ENCODE peak calls at places on chromosomes 12 and 14, in five cellular contexts. S, B, O, A and Z are unnamed samples.

GRCh38 chr12:113097716-113098427 is 37.7 kb downstream of the RASAL1 start:
- DNase-seq in S (peak; percentile 44), B (no peak), O (no peak), A (no peak), Z (no peak)

GRCh38 chr12:132560831-132561783 is 49.3 kb downstream of the LRCOL1 start:
- DNase-seq in S (no peak), B (peak; percentile 82), O (peak; percentile 24), A (peak; percentile 48), Z (peak; percentile 50)

GRCh38 chr12:127209318-127209717 is 1057.7 kb upstream of the TMEM132C start:
- DNase-seq in S (no peak), B (no peak), O (no peak), A (no peak), Z (no peak)

GRCh38 chr14:54420478-54421116 is 20.6 kb downstream of the CNIH1 start:
- DNase-seq in S (peak; percentile 47), B (no peak), O (peak; percentile 51), A (no peak), Z (no peak)

GRCh38 chr14:79855789-79856188 is 355.5 kb downstream of the DIO2 start:
- DNase-seq in S (no peak), B (no peak), O (no peak), A (no peak), Z (no peak)

GRCh38 chr14:33432407-33433023 is 493.8 kb downstream of the NPAS3 start:
- DNase-seq in S (peak; percentile 24), B (no peak), O (peak; percentile 41), A (no peak), Z (no peak)

GRCh38 chr12:12946686-12947355 is 5.1 kb downstream of the GPRC5D start:
- DNase-seq in S (no peak), B (no peak), O (peak; percentile 63), A (no peak), Z (no peak)

GRCh38 chr14:75826599-75826998 is 155.2 kb downstream of the TGFB3 start:
- DNase-seq in S (no peak), B (no peak), O (peak; percentile 31), A (no peak), Z (no peak)

GRCh38 chr12:3473171-3473570 is 17.8 kb upstream of the PRMT8 start:
- DNase-seq in S (no peak), B (no peak), O (no peak), A (no peak), Z (no peak)

GRCh38 chr12:64526859-64527258 is 74.9 kb downstream of the TBK1 start:
- DNase-seq in S (no peak), B (no peak), O (peak; percentile 59), A (no peak), Z (no peak)

GRCh38 chr12:30719060-30719459 is 23.4 kb upstream of the IPO8 start:
- DNase-seq in S (no peak), B (no peak), O (peak; percentile 87), A (no peak), Z (no peak)

GRCh38 chr14:34711808-34712712 is 2.3 kb downstream of the CFL2 start:
- DNase-seq in S (no peak), B (no peak), O (no peak), A (no peak), Z (no peak)

GRCh38 chr12:50317198-50317597 is 33.9 kb upstream of the LIMA1 start:
- DNase-seq in S (no peak), B (no peak), O (peak; percentile 32), A (no peak), Z (no peak)

GRCh38 chr14:100306256-100306505 is at the start of gene SLC25A29:
- DNase-seq in S (no peak), B (no peak), O (no peak), A (no peak), Z (no peak)

GRCh38 chr14:65019944-65020566 is 33.4 kb downstream of the FNTB start:
- DNase-seq in S (peak; percentile 60), B (peak; percentile 78), O (peak; percentile 84), A (no peak), Z (no peak)

GRCh38 chr14:20692111-20692751 is 3.7 kb downstream of the ANG start:
- DNase-seq in S (no peak), B (no peak), O (no peak), A (no peak), Z (no peak)

GRCh38 chr14:75720828-75721227 is 59.8 kb downstream of the TTLL5 start:
- DNase-seq in S (peak; percentile 44), B (no peak), O (peak; percentile 69), A (no peak), Z (peak; percentile 50)

GRCh38 chr12:6965714-6966113 is 4.8 kb downstream of the PHB2 start:
- DNase-seq in S (no peak), B (peak; percentile 1), O (no peak), A (no peak), Z (no peak)

GRCh38 chr14:33229269-33229924 is 290.7 kb downstream of the NPAS3 start:
- DNase-seq in S (no peak), B (no peak), O (peak; percentile 5), A (no peak), Z (no peak)

GRCh38 chr12:49019120-49019430 is 499 bp upstream of the PRKAG1 start:
- DNase-seq in S (no peak), B (no peak), O (peak; percentile 15), A (no peak), Z (no peak)

GRCh38 chr12:11584213-11584855 is 65.1 kb upstream of the ETV6 start:
- DNase-seq in S (no peak), B (no peak), O (peak; percentile 54), A (no peak), Z (no peak)

GRCh38 chr12:43760396-43760795 is 1.6 kb downstream of the IRAK4 start:
- DNase-seq in S (no peak), B (no peak), O (no peak), A (no peak), Z (no peak)

GRCh38 chr12:43761535-43761934 is 2.8 kb downstream of the IRAK4 start:
- DNase-seq in S (no peak), B (no peak), O (no peak), A (no peak), Z (no peak)

GRCh38 chr12:43758247-43758727 is 303 bp downstream of the PUS7L start:
- DNase-seq in S (no peak), B (no peak), O (peak; percentile 24), A (no peak), Z (peak; percentile 47)

GRCh38 chr12:43762596-43762995 is 3.8 kb downstream of the IRAK4 start:
- DNase-seq in S (no peak), B (no peak), O (no peak), A (no peak), Z (no peak)

DNA sequence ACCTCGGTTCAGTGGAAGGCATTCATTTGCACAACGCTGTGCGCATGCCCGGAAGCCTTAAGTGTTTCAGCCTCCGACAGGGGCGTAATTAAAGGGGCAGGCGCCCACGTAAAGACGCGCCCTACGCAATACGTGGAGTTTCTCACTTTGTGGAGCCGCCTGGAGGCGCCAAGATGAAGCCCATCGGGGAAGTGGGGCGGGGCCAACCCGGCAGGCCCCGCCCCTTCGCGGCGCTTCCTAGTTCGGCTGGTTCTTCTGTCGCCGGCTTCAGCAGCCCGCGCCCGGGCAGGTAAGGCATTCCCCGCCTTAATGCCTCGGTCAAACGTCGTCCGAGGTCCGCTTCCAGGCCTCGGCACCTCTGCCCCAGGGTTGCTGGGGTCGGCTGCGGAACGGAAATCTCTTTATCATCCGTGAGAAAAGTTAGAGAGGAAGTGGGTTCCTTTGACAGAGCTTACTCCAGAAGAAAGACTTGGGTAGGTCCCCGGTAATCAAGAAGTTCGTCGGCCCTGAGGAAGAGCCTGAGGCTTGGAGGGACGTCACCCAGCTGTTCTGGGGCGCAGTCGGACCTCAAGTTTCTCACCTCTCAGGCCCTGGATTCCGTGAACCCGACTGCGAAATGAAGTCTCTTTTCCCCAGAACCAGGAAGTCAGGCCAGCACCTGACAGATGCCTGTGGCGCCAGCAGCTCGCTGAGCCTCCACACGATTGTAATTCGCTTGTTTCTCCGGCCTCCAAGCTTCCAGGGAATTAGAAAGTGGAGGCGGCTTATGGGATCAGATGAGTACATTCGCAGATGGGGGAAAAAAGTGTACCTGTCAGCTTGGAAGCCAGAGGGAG is at the start of the genes IRAK4 and PUS7L:
- DNase-seq in S (peak; percentile 89), B (peak; percentile 95), O (peak; percentile 96), A (peak; percentile 91), Z (peak; percentile 99)
- H3K4me3 ChIP-seq in S (peak within 1 kb of the TSS; percentile 77), B (peak within 1 kb of the TSS; percentile 68), O (peak within 1 kb of the TSS; percentile 83), A (peak within 1 kb of the TSS; percentile 71), Z (peak within 1 kb of the TSS; percentile 70)

DNA sequence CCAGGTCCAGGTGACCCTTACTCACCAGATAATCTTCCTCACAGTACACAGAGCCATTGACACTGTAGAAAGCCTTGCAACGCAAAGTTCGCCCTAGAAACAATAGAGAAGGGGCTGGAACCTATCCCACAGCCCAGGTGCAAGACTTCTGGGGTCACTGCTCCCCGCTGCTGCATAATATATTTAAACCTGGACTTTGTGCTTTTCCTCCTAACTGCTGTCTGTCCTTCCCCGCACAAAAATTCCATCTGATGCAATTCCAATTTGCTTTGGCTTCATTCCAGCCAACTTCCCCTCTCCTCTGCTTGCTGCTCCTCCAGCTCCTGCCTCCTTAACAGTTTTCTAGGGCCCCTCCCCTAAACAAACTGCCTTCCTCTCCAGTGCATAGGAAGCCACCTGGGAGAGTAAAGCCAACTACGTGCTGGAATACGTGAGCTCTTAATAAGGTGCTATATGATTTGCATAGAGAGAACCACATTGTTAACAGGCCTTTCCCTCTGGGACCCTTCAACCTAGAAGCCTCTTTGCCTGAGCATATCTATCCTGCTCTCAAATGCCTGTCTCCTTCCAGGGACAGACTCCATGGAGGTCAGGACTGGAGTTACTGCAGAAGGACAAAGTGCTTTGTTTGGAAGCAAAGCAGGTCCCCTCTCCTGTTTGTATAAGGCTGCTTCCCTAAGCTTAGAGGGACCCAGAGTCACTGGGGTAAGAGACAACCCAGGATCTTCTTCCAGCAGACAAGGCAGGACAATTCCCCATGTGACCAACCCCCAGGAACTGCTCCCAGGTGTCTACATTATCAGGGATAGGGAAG is 5.5 kb downstream of the AJUBA start:
- DNase-seq in S (no peak), B (no peak), O (peak; percentile 57), A (no peak), Z (no peak)
- H3K4me3 ChIP-seq in S (no peak overlapping the region), B (no peak overlapping the region), O (peak overlapping the region; percentile 22), A (no peak overlapping the region), Z (no peak overlapping the region)

GRCh38 chr12:119645535-119646059 is 22.3 kb upstream of the PRKAB1 start:
- DNase-seq in S (no peak), B (no peak), O (no peak), A (no peak), Z (no peak)

GRCh38 chr12:119644930-119645329 is 23.0 kb upstream of the PRKAB1 start:
- DNase-seq in S (no peak), B (no peak), O (no peak), A (no peak), Z (no peak)

GRCh38 chr12:119652665-119653064 is 15.3 kb upstream of the PRKAB1 start:
- DNase-seq in S (no peak), B (no peak), O (no peak), A (no peak), Z (no peak)

GRCh38 chr12:119649202-119649808 is 18.6 kb upstream of the PRKAB1 start:
- DNase-seq in S (no peak), B (no peak), O (no peak), A (no peak), Z (no peak)
- H3K4me3 ChIP-seq in S (no peak overlapping the region), B (no peak overlapping the region), O (no peak overlapping the region), A (no peak overlapping the region), Z (no peak overlapping the region)

DNA sequence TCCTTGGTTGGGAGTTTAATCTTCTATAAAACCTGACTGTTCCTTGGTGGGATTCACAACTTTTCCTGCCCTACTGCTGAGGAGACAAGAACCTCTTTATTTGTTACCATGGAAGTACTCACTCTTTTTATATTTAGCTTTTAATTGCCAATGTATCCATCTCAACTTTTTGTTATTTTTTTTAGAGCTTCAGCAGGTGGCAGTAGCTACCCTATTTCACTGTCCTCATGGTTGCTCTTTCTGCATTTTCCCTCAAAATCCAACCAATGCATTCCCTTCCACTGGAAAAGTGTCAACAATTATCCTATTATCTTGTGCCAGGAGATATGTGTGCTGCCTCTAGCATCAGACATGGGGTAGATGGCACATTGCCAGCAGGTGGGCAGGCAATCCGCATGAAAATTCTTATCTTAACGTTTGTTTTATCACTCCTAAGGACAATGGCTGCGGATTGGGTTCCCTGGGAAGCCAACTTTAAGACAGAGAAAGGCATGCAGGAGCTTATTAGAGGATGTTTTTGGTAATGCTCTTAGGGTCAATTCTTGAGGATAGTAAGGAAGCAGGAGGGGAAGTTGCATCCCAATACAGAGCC is 406.4 kb downstream of the SNAPC1 start:
- DNase-seq in S (no peak), B (no peak), O (no peak), A (no peak), Z (no peak)
- H3K4me3 ChIP-seq in S (no peak overlapping the region), B (no peak overlapping the region), O (no peak overlapping the region), A (no peak overlapping the region), Z (no peak overlapping the region)